ENCODE peak calls at places on chromosomes 3 and 15, in eight cellular contexts. I, V, F, D, U, A, E and K are unnamed samples. For H3K27me3, the result is how much of the 10 kb centered on the place peaks cover.

GRCh38 chr3:43817825-43818224 is 127.1 kb downstream of the ABHD5 start:
- DNase-seq in I (no peak), F (no peak), A (peak), E (no peak), V (no peak), U (no peak), D (no peak), K (no peak)

GRCh38 chr3:120678984-120679383 is 3.1 kb downstream of the HGD start:
- DNase-seq in A (no peak), F (no peak), I (no peak), V (no peak), D (no peak), E (peak), U (no peak), K (no peak)

GRCh38 chr3:2659896-2660295 is 450.3 kb downstream of the IL5RA start:
- DNase-seq in V (no peak), A (no peak), D (no peak), I (no peak), U (peak), E (no peak), F (no peak), K (no peak)

GRCh38 chr3:116051040-116051439 is 394.2 kb downstream of the LSAMP start:
- DNase-seq in D (no peak), E (no peak), I (peak), F (no peak), U (no peak), A (no peak), V (no peak), K (no peak)

GRCh38 chr15:38666865-38667264 is 102.3 kb upstream of the RASGRP1 start:
- DNase-seq in V (no peak), D (no peak), U (no peak), F (no peak), A (no peak), I (no peak), E (no peak), K (no peak)

GRCh38 chr15:77118787-77119410 is 48.0 kb upstream of the TSPAN3 start:
- DNase-seq in U (peak), V (no peak), D (no peak), A (peak), I (peak), E (peak), F (no peak), K (no peak)

GRCh38 chr3:172749201-172749965 is 1.1 kb upstream of the ECT2 start:
- DNase-seq in F (no peak), V (no peak), E (peak), U (peak), D (no peak), A (peak), I (no peak), K (no peak)

GRCh38 chr3:54476876-54477275 is 354.5 kb downstream of the CACNA2D3 start:
- DNase-seq in U (no peak), E (no peak), F (no peak), D (no peak), A (no peak), V (no peak), I (no peak), K (no peak)

GRCh38 chr15:62079594-62079993 is 12.8 kb downstream of the C2CD4A start:
- DNase-seq in A (no peak), I (no peak), D (no peak), V (no peak), F (no peak), E (no peak), U (no peak), K (no peak)

GRCh38 chr3:13419356-13420050 is 619 bp downstream of the NUP210 start:
- DNase-seq in I (peak), F (peak), V (peak), U (no peak), D (peak), A (peak), E (peak), K (no peak)

GRCh38 chr3:37859908-37860199 is 1.8 kb upstream of the CTDSPL start:
- DNase-seq in F (no peak), U (no peak), E (no peak), A (no peak), V (no peak), D (peak), I (no peak), K (no peak)

GRCh38 chr3:43176666-43177065 is 70.8 kb upstream of the POMGNT2 start:
- DNase-seq in U (no peak), I (no peak), E (no peak), F (no peak), D (no peak), V (no peak), A (no peak), K (no peak)

GRCh38 chr3:4750306-4751056 is 228.8 kb upstream of the BHLHE40 start:
- DNase-seq in E (peak), U (peak), F (no peak), V (no peak), A (no peak), I (peak), D (no peak), K (no peak)

GRCh38 chr3:151580592-151580991 is 119.7 kb upstream of the IGSF10 start:
- DNase-seq in D (no peak), V (no peak), E (peak), F (no peak), U (peak), A (no peak), I (no peak), K (no peak)

GRCh38 chr3:1326546-1326945 is 233.7 kb downstream of the CNTN6 start:
- DNase-seq in F (no peak), U (no peak), E (no peak), I (no peak), D (no peak), A (no peak), V (no peak), K (no peak)

GRCh38 chr3:34072297-34072696 is 273.9 kb downstream of the PDCD6IP start:
- DNase-seq in F (no peak), A (no peak), E (no peak), D (no peak), V (no peak), U (no peak), I (no peak), K (no peak)

GRCh38 chr3:34070831-34071230 is 272.4 kb downstream of the PDCD6IP start:
- DNase-seq in I (no peak), A (no peak), D (no peak), U (no peak), F (no peak), V (no peak), E (no peak), K (no peak)

GRCh38 chr3:34075975-34076374 is 277.5 kb downstream of the PDCD6IP start:
- DNase-seq in V (no peak), D (no peak), E (no peak), A (no peak), F (no peak), U (no peak), I (no peak), K (no peak)

GRCh38 chr3:34073961-34074360 is 275.5 kb downstream of the PDCD6IP start:
- DNase-seq in E (no peak), U (no peak), V (no peak), I (no peak), D (no peak), F (no peak), A (no peak), K (no peak)

GRCh38 chr3:34073141-34073540 is 274.7 kb downstream of the PDCD6IP start:
- DNase-seq in I (no peak), F (no peak), V (no peak), U (no peak), E (no peak), D (no peak), A (no peak), K (no peak)
- H3K27me3 ChIP-seq in I (under half), F (under half), V (under half), U (under half), E (under half), D (under half), A (under half), K (under half)

DNA sequence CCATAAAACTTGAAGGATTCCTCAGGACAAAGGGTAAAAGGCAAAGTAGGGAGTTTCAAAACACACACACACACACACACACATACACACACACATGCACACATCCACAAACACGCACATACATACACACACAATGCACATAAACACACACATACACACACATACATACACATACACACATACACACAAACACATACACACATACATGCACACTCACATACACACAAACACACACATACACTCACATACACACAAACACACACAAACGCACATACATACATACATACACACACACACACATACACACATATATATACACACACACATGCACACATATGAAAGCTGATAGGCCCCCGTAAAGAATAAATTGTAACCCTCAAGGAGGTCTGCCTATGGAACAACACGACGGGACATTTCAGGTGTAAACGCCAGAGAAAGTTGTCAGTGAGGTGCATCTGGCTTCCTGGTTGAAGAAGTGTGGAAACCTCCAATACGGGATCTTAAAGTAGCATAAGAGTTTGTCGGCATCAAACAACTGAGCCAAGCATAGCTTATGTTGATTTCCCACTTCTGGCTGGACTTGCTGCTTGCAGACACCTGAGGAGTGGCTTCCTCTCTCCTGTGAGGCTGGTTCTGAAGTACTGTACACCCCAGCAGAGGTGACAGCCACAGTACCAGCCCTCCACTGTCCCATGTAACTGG is 5.8 kb downstream of the RFTN1 start:
- DNase-seq in A (no peak), E (no peak), I (no peak), F (no peak), U (no peak), V (no peak), D (no peak), K (no peak)
- H3K27ac ChIP-seq in A (no peak), E (no peak), I (no peak), F (no peak), U (no peak), V (no peak), D (peak), K (no peak)

GRCh38 chr15:60002528-60003218 is 1.4 kb upstream of the FOXB1 start:
- DNase-seq in F (no peak), U (peak), V (no peak), A (no peak), D (no peak), E (no peak), I (no peak), K (no peak)

GRCh38 chr15:60001642-60002527 is 2.2 kb upstream of the FOXB1 start:
- DNase-seq in U (no peak), D (no peak), V (no peak), A (no peak), I (no peak), F (no peak), E (no peak), K (no peak)

GRCh38 chr15:60004846-60005351 is 788 bp downstream of the FOXB1 start:
- DNase-seq in A (no peak), D (peak), U (peak), F (no peak), V (peak), E (peak), I (peak), K (peak)

GRCh38 chr15:60004019-60004845 is at the start of gene FOXB1:
- DNase-seq in V (peak), E (no peak), F (no peak), U (no peak), D (no peak), I (peak), A (no peak), K (no peak)

GRCh38 chr15:60003243-60004018 is 680 bp upstream of the FOXB1 start:
- DNase-seq in A (no peak), I (no peak), E (no peak), D (no peak), V (no peak), U (no peak), F (no peak), K (no peak)
- H3K4me3 ChIP-seq in A (no peak), I (peak), E (no peak), D (no peak), V (no peak), U (no peak), F (peak), K (no peak)

GRCh38 chr3:126661965-126662364 is 7.0 kb upstream of the TXNRD3 start:
- DNase-seq in V (no peak), A (no peak), E (no peak), U (no peak), I (no peak), F (peak), D (no peak), K (no peak)

GRCh38 chr3:126657901-126658300 is 3.0 kb upstream of the TXNRD3 start:
- DNase-seq in A (no peak), I (no peak), U (no peak), E (no peak), D (no peak), V (no peak), F (no peak), K (no peak)

GRCh38 chr3:126661532-126661931 is 6.6 kb upstream of the TXNRD3 start:
- DNase-seq in E (no peak), A (no peak), I (no peak), F (no peak), U (no peak), V (no peak), D (no peak), K (no peak)

GRCh38 chr3:126658584-126658983 is 3.7 kb upstream of the TXNRD3 start:
- DNase-seq in V (no peak), D (no peak), E (no peak), U (no peak), I (no peak), F (no peak), A (no peak), K (no peak)

DNA sequence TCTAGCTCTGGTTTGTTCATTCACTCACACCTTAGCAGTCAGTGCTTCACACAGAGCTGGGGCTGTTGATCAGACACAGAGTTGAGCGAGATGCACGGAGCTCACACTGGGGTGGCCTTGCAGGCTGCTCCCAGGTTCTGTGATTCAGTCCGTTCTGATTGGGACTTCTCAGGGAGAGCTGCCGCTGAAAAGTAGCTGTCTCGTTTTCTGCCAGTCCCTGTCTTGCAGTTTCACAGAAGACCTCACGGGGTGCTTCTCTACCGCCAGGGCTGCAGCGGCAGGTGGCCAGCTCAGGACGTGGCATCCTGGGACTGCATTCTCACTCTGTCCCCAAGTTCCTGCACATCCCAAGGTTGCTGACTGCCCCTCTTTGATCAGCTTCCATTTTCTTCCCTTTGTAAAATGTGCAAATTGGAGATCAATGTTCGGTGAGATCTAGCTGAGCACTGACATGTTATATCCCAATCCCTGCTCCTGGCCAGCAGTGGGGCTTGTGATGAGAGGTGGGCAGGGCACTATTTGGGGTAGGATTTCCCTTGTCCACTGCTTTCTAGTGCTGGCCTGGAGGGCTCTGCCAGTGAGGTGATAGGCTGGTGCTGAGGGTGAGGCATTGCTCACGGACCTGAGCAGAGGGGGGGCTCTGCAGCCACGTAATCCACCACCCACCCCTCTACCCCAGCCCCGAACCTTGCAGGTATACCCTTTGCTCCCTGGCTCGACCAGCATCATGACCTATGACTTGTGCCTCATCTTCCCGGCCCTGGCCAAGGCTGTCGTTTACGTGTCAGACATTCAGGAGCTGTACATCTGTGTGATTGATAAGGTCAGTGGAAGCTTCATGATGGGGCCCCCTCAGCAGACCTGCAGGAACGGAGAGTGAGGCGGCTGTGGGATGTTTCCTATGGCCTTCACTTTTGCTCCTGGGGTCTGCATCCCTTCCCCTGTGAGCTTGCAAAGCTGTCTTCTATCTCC is 5.3 kb upstream of the TXNRD3 start:
- DNase-seq in F (no peak), D (no peak), V (no peak), E (peak), U (no peak), I (no peak), A (peak), K (no peak)
- H3K27me3 ChIP-seq in F (under half), D (under half), V (under half), E (half or more), U (half or more), I (half or more), A (under half), K (under half)